ENCODE peak calls at places on chromosomes 16 and 17, in six cellular contexts. One of them, this sample, is unnamed.

GRCh38 chr17:76702941-76703637 is 7.7 kb downstream of the MXRA7 start:
- DNase-seq in CD8-positive, alpha-beta T cell: no peak
- DNase-seq in colonic mucosa: no peak
- DNase-seq in keratinocyte: no peak
- DNase-seq in esophagus squamous epithelium: no peak
- DNase-seq in left ventricle myocardium inferior: no peak
- DNase-seq in this sample: no peak

GRCh38 chr16:23847938-23848337 is 12.2 kb downstream of the PRKCB start:
- DNase-seq in CD8-positive, alpha-beta T cell: peak; percentile 68
- DNase-seq in colonic mucosa: no peak
- DNase-seq in keratinocyte: no peak
- DNase-seq in esophagus squamous epithelium: no peak
- DNase-seq in left ventricle myocardium inferior: no peak
- DNase-seq in this sample: no peak

GRCh38 chr17:72031219-72031906 is 89.5 kb upstream of the SOX9 start:
- DNase-seq in CD8-positive, alpha-beta T cell: no peak
- DNase-seq in colonic mucosa: no peak
- DNase-seq in keratinocyte: no peak
- DNase-seq in esophagus squamous epithelium: no peak
- DNase-seq in left ventricle myocardium inferior: no peak
- DNase-seq in this sample: no peak

GRCh38 chr16:1487395-1488053 is 1.2 kb downstream of the PTX4 start:
- DNase-seq in CD8-positive, alpha-beta T cell: no peak
- DNase-seq in colonic mucosa: no peak
- DNase-seq in keratinocyte: no peak
- DNase-seq in esophagus squamous epithelium: no peak
- DNase-seq in left ventricle myocardium inferior: no peak
- DNase-seq in this sample: no peak

GRCh38 chr17:49979748-49980479 is 10.9 kb downstream of the DLX4 start:
- DNase-seq in CD8-positive, alpha-beta T cell: no peak
- DNase-seq in colonic mucosa: no peak
- DNase-seq in keratinocyte: no peak
- DNase-seq in esophagus squamous epithelium: no peak
- DNase-seq in left ventricle myocardium inferior: no peak
- DNase-seq in this sample: no peak

GRCh38 chr17:19738073-19738449 is 10.0 kb downstream of the ALDH3A1 start:
- DNase-seq in CD8-positive, alpha-beta T cell: no peak
- DNase-seq in colonic mucosa: no peak
- DNase-seq in keratinocyte: no peak
- DNase-seq in esophagus squamous epithelium: no peak
- DNase-seq in left ventricle myocardium inferior: no peak
- DNase-seq in this sample: no peak

GRCh38 chr17:1484586-1485310 is 7.7 kb downstream of the MYO1C start:
- DNase-seq in CD8-positive, alpha-beta T cell: peak; percentile 70
- DNase-seq in colonic mucosa: peak; percentile 83
- DNase-seq in keratinocyte: no peak
- DNase-seq in esophagus squamous epithelium: no peak
- DNase-seq in left ventricle myocardium inferior: peak; percentile 61
- DNase-seq in this sample: peak; percentile 80

GRCh38 chr16:24769806-24770205 is 40.4 kb downstream of the TNRC6A start:
- DNase-seq in CD8-positive, alpha-beta T cell: no peak
- DNase-seq in colonic mucosa: no peak
- DNase-seq in keratinocyte: no peak
- DNase-seq in esophagus squamous epithelium: no peak
- DNase-seq in left ventricle myocardium inferior: no peak
- DNase-seq in this sample: no peak

GRCh38 chr17:57667461-57667923 is 77.6 kb downstream of the CCDC182 start:
- DNase-seq in CD8-positive, alpha-beta T cell: no peak
- DNase-seq in colonic mucosa: peak; percentile 9
- DNase-seq in keratinocyte: no peak
- DNase-seq in esophagus squamous epithelium: no peak
- DNase-seq in left ventricle myocardium inferior: no peak
- DNase-seq in this sample: no peak

GRCh38 chr17:76405607-76405966 is 21.2 kb downstream of the SPHK1 start:
- DNase-seq in CD8-positive, alpha-beta T cell: no peak
- DNase-seq in colonic mucosa: no peak
- DNase-seq in keratinocyte: no peak
- DNase-seq in esophagus squamous epithelium: no peak
- DNase-seq in left ventricle myocardium inferior: peak; percentile 14
- DNase-seq in this sample: no peak

GRCh38 chr17:57519199-57519598 is 225.9 kb downstream of the CCDC182 start:
- DNase-seq in CD8-positive, alpha-beta T cell: no peak
- DNase-seq in colonic mucosa: no peak
- DNase-seq in keratinocyte: no peak
- DNase-seq in esophagus squamous epithelium: no peak
- DNase-seq in left ventricle myocardium inferior: no peak
- DNase-seq in this sample: no peak

GRCh38 chr17:43905985-43906852 is 1.1 kb downstream of the MPP2 start:
- DNase-seq in CD8-positive, alpha-beta T cell: peak; percentile 72
- DNase-seq in colonic mucosa: peak; percentile 58
- DNase-seq in keratinocyte: no peak
- DNase-seq in esophagus squamous epithelium: no peak
- DNase-seq in left ventricle myocardium inferior: peak; percentile 73
- DNase-seq in this sample: peak; percentile 92

GRCh38 chr16:65463652-65464260 is 341.9 kb upstream of the CDH11 start:
- DNase-seq in CD8-positive, alpha-beta T cell: no peak
- DNase-seq in colonic mucosa: no peak
- DNase-seq in keratinocyte: no peak
- DNase-seq in esophagus squamous epithelium: no peak
- DNase-seq in left ventricle myocardium inferior: no peak
- DNase-seq in this sample: no peak

DNA sequence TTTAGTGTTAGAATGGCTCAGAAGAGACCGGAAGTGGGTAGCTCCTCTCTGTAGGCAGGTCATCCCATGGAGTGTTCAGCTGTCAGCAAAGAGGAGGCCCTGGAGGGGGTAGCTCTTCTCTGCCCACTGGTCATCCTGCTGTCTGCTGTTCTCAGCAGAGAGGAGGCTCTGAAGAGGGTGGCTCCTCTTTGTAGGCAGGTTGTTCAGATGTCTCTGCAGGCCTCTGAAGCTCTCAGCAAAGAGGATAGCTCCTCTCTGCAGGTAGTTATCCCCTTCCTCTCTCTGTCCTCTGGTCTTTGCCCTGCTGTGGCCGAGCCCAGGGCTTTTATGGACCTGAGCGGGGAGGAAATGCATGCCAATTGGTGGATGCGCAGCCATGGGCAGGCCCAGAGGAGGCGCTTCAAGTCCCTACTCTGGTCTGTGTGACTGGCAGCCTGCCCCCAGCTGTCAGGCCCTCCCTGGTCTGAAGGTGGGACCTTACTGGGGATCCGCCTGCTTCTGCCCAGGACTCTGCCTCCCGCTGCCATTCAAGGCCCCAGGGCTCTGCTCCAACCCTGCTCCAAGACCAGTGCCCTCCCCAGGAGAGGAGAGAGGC is 32.5 kb upstream of the FA2H start:
- DNase-seq in CD8-positive, alpha-beta T cell: no peak
- DNase-seq in colonic mucosa: no peak
- DNase-seq in keratinocyte: no peak
- DNase-seq in esophagus squamous epithelium: no peak
- DNase-seq in left ventricle myocardium inferior: no peak
- DNase-seq in this sample: no peak
- H3K9me3 ChIP-seq in CD8-positive, alpha-beta T cell: no peaks in the 10 kb centered on the region
- H3K9me3 ChIP-seq in colonic mucosa: no peaks in the 10 kb centered on the region
- H3K9me3 ChIP-seq in keratinocyte: no peaks in the 10 kb centered on the region
- H3K9me3 ChIP-seq in esophagus squamous epithelium: no peaks in the 10 kb centered on the region
- H3K9me3 ChIP-seq in left ventricle myocardium inferior: no peaks in the 10 kb centered on the region
- H3K9me3 ChIP-seq in this sample: peaks cover 13% of the 10 kb centered on the region

DNA sequence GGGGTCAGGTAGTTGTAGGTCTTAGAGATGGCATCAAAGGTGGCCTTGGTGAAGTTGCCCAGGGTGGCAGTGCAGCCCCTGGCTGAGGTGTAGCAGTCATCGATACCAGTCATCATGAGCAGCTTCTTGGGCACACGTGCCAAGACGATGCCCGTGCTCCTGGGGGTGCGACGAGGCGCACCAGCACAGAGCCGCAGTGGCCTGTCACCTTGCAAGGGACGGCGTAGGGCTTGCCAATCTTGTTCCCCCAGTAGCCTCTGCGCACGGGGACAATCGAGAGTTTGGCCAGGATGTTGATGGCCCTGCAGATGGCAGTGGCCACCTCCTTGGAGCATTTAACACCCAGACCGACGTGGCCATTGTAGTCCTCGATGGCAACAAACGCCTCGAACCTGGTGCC is 29.8 kb downstream of the CDC27 start:
- DNase-seq in CD8-positive, alpha-beta T cell: no peak
- DNase-seq in colonic mucosa: no peak
- DNase-seq in keratinocyte: no peak
- DNase-seq in esophagus squamous epithelium: no peak
- DNase-seq in left ventricle myocardium inferior: no peak
- DNase-seq in this sample: no peak
- H3K27ac ChIP-seq in CD8-positive, alpha-beta T cell: no peak overlapping the region
- H3K27ac ChIP-seq in colonic mucosa: no peak overlapping the region
- H3K27ac ChIP-seq in keratinocyte: no peak overlapping the region
- H3K27ac ChIP-seq in esophagus squamous epithelium: no peak overlapping the region
- H3K27ac ChIP-seq in left ventricle myocardium inferior: no peak overlapping the region
- H3K27ac ChIP-seq in this sample: no peak overlapping the region

GRCh38 chr17:64007838-64008282 is 9.7 kb downstream of the PRR29 start:
- DNase-seq in CD8-positive, alpha-beta T cell: no peak
- DNase-seq in colonic mucosa: peak; percentile 34
- DNase-seq in keratinocyte: no peak
- DNase-seq in esophagus squamous epithelium: no peak
- DNase-seq in left ventricle myocardium inferior: no peak
- DNase-seq in this sample: no peak

GRCh38 chr17:64006361-64007088 is 8.4 kb downstream of the PRR29 start:
- DNase-seq in CD8-positive, alpha-beta T cell: no peak
- DNase-seq in colonic mucosa: peak; percentile 49
- DNase-seq in keratinocyte: no peak
- DNase-seq in esophagus squamous epithelium: no peak
- DNase-seq in left ventricle myocardium inferior: peak; percentile 75
- DNase-seq in this sample: no peak

GRCh38 chr17:64008346-64008745 is 10.2 kb downstream of the PRR29 start:
- DNase-seq in CD8-positive, alpha-beta T cell: no peak
- DNase-seq in colonic mucosa: no peak
- DNase-seq in keratinocyte: no peak
- DNase-seq in esophagus squamous epithelium: no peak
- DNase-seq in left ventricle myocardium inferior: no peak
- DNase-seq in this sample: no peak

GRCh38 chr17:64008830-64009229 is 10.7 kb downstream of the PRR29 start:
- DNase-seq in CD8-positive, alpha-beta T cell: no peak
- DNase-seq in colonic mucosa: peak; percentile 15
- DNase-seq in keratinocyte: no peak
- DNase-seq in esophagus squamous epithelium: no peak
- DNase-seq in left ventricle myocardium inferior: no peak
- DNase-seq in this sample: no peak

GRCh38 chr17:64009571-64010402 is 10.6 kb downstream of the ICAM2 start:
- DNase-seq in CD8-positive, alpha-beta T cell: no peak
- DNase-seq in colonic mucosa: peak; percentile 15
- DNase-seq in keratinocyte: no peak
- DNase-seq in esophagus squamous epithelium: no peak
- DNase-seq in left ventricle myocardium inferior: no peak
- DNase-seq in this sample: no peak
- H3K9me3 ChIP-seq in CD8-positive, alpha-beta T cell: no peaks in the 10 kb centered on the region
- H3K9me3 ChIP-seq in colonic mucosa: no peaks in the 10 kb centered on the region
- H3K9me3 ChIP-seq in keratinocyte: no peaks in the 10 kb centered on the region
- H3K9me3 ChIP-seq in esophagus squamous epithelium: no peaks in the 10 kb centered on the region
- H3K9me3 ChIP-seq in left ventricle myocardium inferior: no peaks in the 10 kb centered on the region
- H3K9me3 ChIP-seq in this sample: no peaks in the 10 kb centered on the region

GRCh38 chr17:83201206-83202001 is 122.0 kb downstream of the METRNL start:
- DNase-seq in CD8-positive, alpha-beta T cell: no peak
- DNase-seq in colonic mucosa: no peak
- DNase-seq in keratinocyte: no peak
- DNase-seq in esophagus squamous epithelium: no peak
- DNase-seq in left ventricle myocardium inferior: no peak
- DNase-seq in this sample: no peak
- H3K27ac ChIP-seq in CD8-positive, alpha-beta T cell: no peak overlapping the region
- H3K27ac ChIP-seq in colonic mucosa: peak overlapping the region; percentile 75
- H3K27ac ChIP-seq in keratinocyte: no peak overlapping the region
- H3K27ac ChIP-seq in esophagus squamous epithelium: peak overlapping the region; percentile 86
- H3K27ac ChIP-seq in left ventricle myocardium inferior: peak overlapping the region; percentile 66
- H3K27ac ChIP-seq in this sample: no peak overlapping the region

GRCh38 chr16:60458255-60458654 is 1578.0 kb downstream of the CDH8 start:
- DNase-seq in CD8-positive, alpha-beta T cell: no peak
- DNase-seq in colonic mucosa: no peak
- DNase-seq in keratinocyte: no peak
- DNase-seq in esophagus squamous epithelium: no peak
- DNase-seq in left ventricle myocardium inferior: no peak
- DNase-seq in this sample: no peak
- H3K9me3 ChIP-seq in CD8-positive, alpha-beta T cell: no peaks in the 10 kb centered on the region
- H3K9me3 ChIP-seq in colonic mucosa: no peaks in the 10 kb centered on the region
- H3K9me3 ChIP-seq in keratinocyte: no peaks in the 10 kb centered on the region
- H3K9me3 ChIP-seq in esophagus squamous epithelium: no peaks in the 10 kb centered on the region
- H3K9me3 ChIP-seq in left ventricle myocardium inferior: peaks cover 22% of the 10 kb centered on the region
- H3K9me3 ChIP-seq in this sample: no peaks in the 10 kb centered on the region

GRCh38 chr16:57648125-57648524 is 19.7 kb downstream of the ADGRG1 start:
- DNase-seq in CD8-positive, alpha-beta T cell: no peak
- DNase-seq in colonic mucosa: no peak
- DNase-seq in keratinocyte: no peak
- DNase-seq in esophagus squamous epithelium: no peak
- DNase-seq in left ventricle myocardium inferior: no peak
- DNase-seq in this sample: no peak

GRCh38 chr16:57649846-57650245 is 18.3 kb upstream of the ADGRG3 start:
- DNase-seq in CD8-positive, alpha-beta T cell: no peak
- DNase-seq in colonic mucosa: no peak
- DNase-seq in keratinocyte: no peak
- DNase-seq in esophagus squamous epithelium: no peak
- DNase-seq in left ventricle myocardium inferior: no peak
- DNase-seq in this sample: no peak

GRCh38 chr16:57649443-57649751 is 18.7 kb upstream of the ADGRG3 start:
- DNase-seq in CD8-positive, alpha-beta T cell: no peak
- DNase-seq in colonic mucosa: no peak
- DNase-seq in keratinocyte: no peak
- DNase-seq in esophagus squamous epithelium: no peak
- DNase-seq in left ventricle myocardium inferior: no peak
- DNase-seq in this sample: no peak

GRCh38 chr16:57647136-57647875 is 18.9 kb downstream of the ADGRG1 start:
- DNase-seq in CD8-positive, alpha-beta T cell: no peak
- DNase-seq in colonic mucosa: no peak
- DNase-seq in keratinocyte: no peak
- DNase-seq in esophagus squamous epithelium: no peak
- DNase-seq in left ventricle myocardium inferior: no peak
- DNase-seq in this sample: no peak

GRCh38 chr16:57648590-57649442 is 19.3 kb upstream of the ADGRG3 start:
- DNase-seq in CD8-positive, alpha-beta T cell: peak; percentile 77
- DNase-seq in colonic mucosa: peak; percentile 81
- DNase-seq in keratinocyte: no peak
- DNase-seq in esophagus squamous epithelium: peak; percentile 22
- DNase-seq in left ventricle myocardium inferior: peak; percentile 72
- DNase-seq in this sample: peak; percentile 88
- H3K27ac ChIP-seq in CD8-positive, alpha-beta T cell: no peak overlapping the region
- H3K27ac ChIP-seq in colonic mucosa: no peak overlapping the region
- H3K27ac ChIP-seq in keratinocyte: no peak overlapping the region
- H3K27ac ChIP-seq in esophagus squamous epithelium: peak overlapping the region; percentile 73
- H3K27ac ChIP-seq in left ventricle myocardium inferior: peak overlapping the region; percentile 90
- H3K27ac ChIP-seq in this sample: no peak overlapping the region

This sample was measured in neural progenitor cell.